ENCODE peak calls at places on chromosomes 4 and X, in four cellular contexts. K is stomach, L is K562, R is upper lobe of left lung. H is an unnamed sample.

GRCh38 chr4:146776691-146777090 is 138.0 kb downstream of the POU4F2 start:
- DNase-seq in R (peak; percentile 42), K (no peak), L (no peak), H (no peak)

GRCh38 chr4:76867880-76868655 is 29.9 kb downstream of the SOWAHB start:
- DNase-seq in K (peak; percentile 51), L (peak; percentile 26), R (peak; percentile 11), H (no peak)

GRCh38 chrX:154431321-154431720 is 2.8 kb downstream of the ATP6AP1 start:
- DNase-seq in L (peak; percentile 50), K (no peak), R (no peak), H (no peak)

GRCh38 chr4:108337923-108338322 is 169.2 kb upstream of the LEF1 start:
- DNase-seq in L (no peak), R (no peak), K (no peak), H (no peak)

GRCh38 chr4:12723849-12724447 is 760.2 kb downstream of the RAB28 start:
- DNase-seq in R (no peak), K (no peak), L (no peak), H (no peak)

GRCh38 chrX:136866337-136867095 is 14.0 kb downstream of the RBMX start:
- DNase-seq in K (no peak), R (no peak), L (no peak), H (peak; percentile 36)

GRCh38 chrX:138849521-138849920 is 138.0 kb upstream of the FGF13 start:
- DNase-seq in R (no peak), K (no peak), L (no peak), H (no peak)

GRCh38 chrX:49101629-49101984 is 21.9 kb upstream of the WDR45 start:
- DNase-seq in L (peak; percentile 22), R (no peak), K (no peak), H (no peak)

GRCh38 chr4:36054750-36055467 is 189.4 kb downstream of the ARAP2 start:
- DNase-seq in R (no peak), K (no peak), L (no peak), H (no peak)

GRCh38 chr4:118087366-118087765 is 53.1 kb downstream of the NDST3 start:
- DNase-seq in R (no peak), L (no peak), K (no peak), H (no peak)

GRCh38 chrX:129597905-129598304 is 56.9 kb downstream of the APLN start:
- DNase-seq in R (no peak), K (no peak), L (no peak), H (no peak)

GRCh38 chrX:69232945-69233344 is 67.7 kb upstream of the PJA1 start:
- DNase-seq in L (peak; percentile 23), K (no peak), R (no peak), H (no peak)

GRCh38 chrX:40868868-40869267 is 133.5 kb upstream of the MED14 start:
- DNase-seq in L (no peak), R (no peak), K (no peak), H (no peak)

GRCh38 chrX:40867352-40867751 is 132.0 kb upstream of the MED14 start:
- DNase-seq in L (no peak), K (no peak), R (no peak), H (peak; percentile 20)

GRCh38 chrX:40866878-40867277 is 131.5 kb upstream of the MED14 start:
- DNase-seq in R (no peak), K (no peak), L (no peak), H (no peak)

DNA sequence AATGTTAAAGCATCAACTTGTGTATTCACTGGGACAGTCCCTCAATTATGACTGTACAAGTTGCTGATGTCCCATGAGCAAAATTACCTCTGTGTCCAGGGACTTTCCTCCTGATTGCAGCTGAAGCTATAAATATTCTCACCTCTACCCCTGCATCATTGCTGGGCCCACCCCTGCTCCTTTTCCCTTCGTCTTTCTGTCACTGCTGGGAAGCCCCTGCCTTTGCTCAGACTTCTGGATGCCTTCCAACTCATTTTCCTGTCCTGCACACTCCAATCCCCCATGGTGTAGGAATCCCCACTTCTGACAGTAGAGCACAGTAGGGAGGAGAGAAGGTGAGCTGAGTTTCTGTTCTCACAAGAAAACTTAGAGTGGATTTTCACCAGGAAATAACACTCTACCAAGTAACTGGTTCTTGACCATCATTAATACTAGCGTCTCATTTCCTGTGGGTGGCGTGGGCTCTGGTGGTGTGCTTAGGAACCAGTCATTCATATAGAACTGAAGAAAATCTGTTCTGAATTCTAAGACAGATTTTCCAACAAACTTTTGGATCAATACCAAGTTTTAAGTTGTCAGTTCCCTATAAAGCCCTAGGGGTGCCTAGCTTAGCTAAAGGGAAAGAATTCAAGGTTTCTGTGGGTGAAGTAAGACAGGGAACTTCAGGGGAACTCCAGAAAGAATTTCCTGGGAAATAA is 136.2 kb upstream of the MED14 start:
- DNase-seq in R (no peak), K (no peak), L (no peak), H (no peak)
- TF ChIP-seq EP300 in R (no peak), K (no peak), L (no peak), H (no peak)

GRCh38 chrX:116289592-116289991 is 119.0 kb downstream of the AGTR2 start:
- DNase-seq in L (no peak), K (no peak), R (no peak), H (no peak)

GRCh38 chrX:116281106-116281505 is 110.6 kb downstream of the AGTR2 start:
- DNase-seq in R (no peak), L (no peak), K (no peak), H (no peak)

GRCh38 chrX:116278819-116279218 is 108.3 kb downstream of the AGTR2 start:
- DNase-seq in R (no peak), L (no peak), K (no peak), H (no peak)

GRCh38 chrX:116285506-116285905 is 115.0 kb downstream of the AGTR2 start:
- DNase-seq in L (no peak), K (no peak), R (no peak), H (no peak)

DNA sequence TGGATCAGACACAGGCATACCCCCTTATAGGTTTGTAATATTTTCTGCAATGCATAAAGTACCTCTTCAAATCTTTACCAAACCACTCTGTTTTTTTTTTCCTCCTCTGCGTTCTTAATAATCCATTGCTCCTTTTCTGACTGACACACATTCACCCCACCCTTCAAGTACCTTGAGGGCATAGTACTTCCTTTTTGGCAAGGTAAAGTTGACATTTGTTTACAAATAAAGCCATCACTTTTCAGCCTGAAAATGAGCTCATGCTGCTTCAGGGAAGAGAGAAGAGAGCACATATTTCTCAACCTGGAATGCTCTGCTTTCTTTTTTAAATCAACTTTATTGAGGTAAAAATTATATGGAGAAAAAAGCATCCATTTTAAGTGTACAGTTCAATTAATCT is 113.8 kb downstream of the AGTR2 start:
- DNase-seq in L (no peak), K (no peak), R (no peak), H (no peak)
- H3K27ac ChIP-seq in L (no peak overlapping the region), K (no peak overlapping the region), R (no peak overlapping the region), H (no peak overlapping the region)

GRCh38 chr4:127623755-127624087 is 9.0 kb upstream of the INTU start:
- DNase-seq in R (peak; percentile 86), K (no peak), L (no peak), H (peak; percentile 16)
- H3K4me3 ChIP-seq in R (peak overlapping the region; percentile 55), K (peak overlapping the region; percentile 64), L (no peak overlapping the region), H (peak overlapping the region; percentile 41)

DNA sequence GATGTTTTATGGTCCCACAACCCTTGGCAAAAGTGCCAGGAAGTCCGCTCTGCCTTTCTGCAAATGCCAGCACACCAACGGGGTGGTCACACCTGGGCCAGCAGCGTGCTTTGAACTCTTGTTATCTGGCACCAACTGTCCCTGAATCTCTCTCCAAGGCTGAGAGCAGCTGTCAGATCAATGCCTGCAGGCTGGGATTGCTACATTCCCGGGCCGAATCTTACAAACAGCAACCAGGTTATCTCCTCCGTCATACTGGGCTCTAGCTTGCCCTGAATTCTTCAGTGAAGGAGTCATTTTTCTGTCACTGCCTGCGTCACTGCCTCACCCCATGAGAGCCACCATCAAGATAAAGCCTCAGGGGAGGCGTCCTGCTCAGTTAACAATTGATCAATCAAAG is 329.3 kb upstream of the PPARGC1A start:
- DNase-seq in R (no peak), L (no peak), K (no peak), H (no peak)
- TF ChIP-seq EP300 in R (no peak), L (no peak), K (no peak), H (no peak)

DNA sequence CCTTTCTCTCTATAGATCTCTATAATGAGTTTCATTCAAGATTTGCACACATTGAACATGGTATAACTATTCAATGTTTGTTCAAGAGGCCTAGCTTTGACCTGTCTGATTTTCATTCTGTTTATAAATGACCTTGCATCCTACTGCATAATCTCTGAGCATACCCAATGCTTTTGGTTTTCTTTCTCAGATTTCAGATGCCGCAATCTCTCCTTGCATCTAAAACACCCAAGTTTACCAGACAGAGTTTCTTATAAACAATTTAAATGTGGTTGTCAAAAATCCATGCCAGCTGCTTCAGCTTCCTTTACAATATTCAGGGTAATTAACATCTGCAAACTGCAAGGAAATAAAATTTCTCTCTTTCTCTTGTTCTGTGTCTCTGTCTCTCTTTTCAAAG is 123.0 kb upstream of the PCDH18 start:
- DNase-seq in R (no peak), K (no peak), L (no peak), H (no peak)
- H3K27ac ChIP-seq in R (no peak overlapping the region), K (no peak overlapping the region), L (no peak overlapping the region), H (no peak overlapping the region)

GRCh38 chr4:13947921-13948320 is 320.4 kb upstream of the BOD1L1 start:
- DNase-seq in K (no peak), R (no peak), L (no peak), H (no peak)

GRCh38 chr4:13942936-13943335 is 315.4 kb upstream of the BOD1L1 start:
- DNase-seq in L (no peak), R (no peak), K (no peak), H (no peak)

GRCh38 chr4:13940921-13941320 is 313.4 kb upstream of the BOD1L1 start:
- DNase-seq in K (no peak), R (no peak), L (no peak), H (no peak)

GRCh38 chr4:13938299-13938698 is 310.8 kb upstream of the BOD1L1 start:
- DNase-seq in L (no peak), K (no peak), R (no peak), H (no peak)

DNA sequence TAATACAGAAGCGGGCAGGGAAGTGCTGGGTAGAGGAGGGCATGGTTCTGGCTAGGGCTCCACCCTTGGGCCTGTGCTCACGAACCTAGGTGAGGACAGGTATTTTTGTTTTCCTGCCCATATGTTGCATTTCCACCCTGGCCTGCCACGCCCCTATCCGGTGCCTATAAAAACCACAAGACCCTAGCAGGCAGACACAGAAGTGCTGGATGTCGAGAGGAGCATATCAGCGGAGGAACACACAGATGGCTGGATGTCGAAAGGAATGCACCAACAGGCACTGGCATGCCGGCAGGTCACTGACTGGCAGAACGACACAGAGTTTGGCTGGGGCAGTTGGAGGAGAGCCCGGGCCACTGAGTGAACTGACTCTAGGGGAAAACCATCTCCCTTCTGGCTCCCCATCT is 316.6 kb upstream of the BOD1L1 start:
- DNase-seq in L (no peak), R (no peak), K (no peak), H (no peak)
- H3K4me3 ChIP-seq in L (no peak overlapping the region), R (no peak overlapping the region), K (no peak overlapping the region), H (no peak overlapping the region)

DNA sequence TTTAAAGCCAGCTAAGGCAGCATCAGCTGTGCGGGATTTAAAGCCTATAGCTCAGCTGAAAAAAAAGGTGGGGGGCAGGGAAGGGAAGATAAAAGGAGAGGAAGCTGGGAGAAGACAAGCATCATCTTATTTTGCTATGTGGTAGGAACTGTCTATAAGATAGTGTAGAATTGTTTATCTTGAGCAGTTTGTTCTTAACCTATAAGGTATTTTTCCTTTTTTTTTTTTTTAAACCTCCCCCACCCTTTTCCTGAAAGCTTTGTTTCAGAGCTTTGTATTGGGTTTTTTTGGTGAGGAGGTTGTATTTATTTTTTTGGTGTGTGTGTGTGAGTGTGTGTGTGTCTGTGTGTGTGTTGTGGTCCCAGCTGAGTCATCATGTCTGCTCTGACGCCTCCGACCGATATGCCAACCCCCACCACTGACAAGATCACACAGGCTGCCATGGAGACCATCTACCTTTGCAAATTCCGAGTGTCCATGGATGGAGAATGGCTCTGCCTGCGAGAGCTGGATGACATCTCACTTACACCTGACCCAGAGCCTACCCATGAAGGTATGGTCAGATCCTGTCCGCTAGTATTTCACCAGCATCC is 531 bp downstream of the RUFY3 start:
- DNase-seq in K (no peak), R (no peak), L (peak; percentile 69), H (peak; percentile 46)
- TF ChIP-seq EP300 in K (no peak), R (no peak), L (no peak), H (no peak)

GRCh38 chr4:7747556-7747955 is 192.1 kb downstream of the AFAP1 start:
- DNase-seq in K (no peak), R (no peak), L (no peak), H (no peak)
- H3K27ac ChIP-seq in K (no peak overlapping the region), R (no peak overlapping the region), L (no peak overlapping the region), H (no peak overlapping the region)

H was measured in ovary.